ENCODE peak calls at places on chromosomes 4 and X, in seven cellular contexts. One of them, this sample, is unnamed.

GRCh38 chrX:63434206-63434605 is 83.1 kb upstream of the SPIN4 start:
- DNase-seq in H9: no peak
- DNase-seq in neuronal stem cell: no peak
- DNase-seq in IMR-90: no peak
- DNase-seq in mesenchymal stem cell: no peak
- DNase-seq in H1: no peak
- DNase-seq in mesendoderm: no peak
- DNase-seq in this sample: peak

GRCh38 chrX:134573683-134574035 is 84.6 kb downstream of the PLAC1 start:
- DNase-seq in H9: no peak
- DNase-seq in neuronal stem cell: no peak
- DNase-seq in IMR-90: no peak
- DNase-seq in mesenchymal stem cell: no peak
- DNase-seq in H1: no peak
- DNase-seq in mesendoderm: no peak
- DNase-seq in this sample: no peak

GRCh38 chrX:136497556-136498048 is at the start of gene HTATSF1:
- DNase-seq in H9: no peak
- DNase-seq in neuronal stem cell: peak
- DNase-seq in IMR-90: no peak
- DNase-seq in mesenchymal stem cell: no peak
- DNase-seq in H1: no peak
- DNase-seq in mesendoderm: no peak
- DNase-seq in this sample: no peak

GRCh38 chr4:1628892-1629703 is 55.0 kb downstream of the FAM53A start:
- DNase-seq in H9: peak
- DNase-seq in neuronal stem cell: peak
- DNase-seq in IMR-90: peak
- DNase-seq in mesenchymal stem cell: peak
- DNase-seq in H1: no peak
- DNase-seq in mesendoderm: peak
- DNase-seq in this sample: peak

GRCh38 chr4:67754288-67754687 is at the start of gene GNRHR:
- DNase-seq in H9: no peak
- DNase-seq in neuronal stem cell: no peak
- DNase-seq in IMR-90: no peak
- DNase-seq in mesenchymal stem cell: no peak
- DNase-seq in H1: no peak
- DNase-seq in mesendoderm: no peak
- DNase-seq in this sample: no peak

GRCh38 chr4:125432078-125432477 is 117.3 kb downstream of the FAT4 start:
- DNase-seq in H9: peak
- DNase-seq in neuronal stem cell: peak
- DNase-seq in IMR-90: peak
- DNase-seq in mesenchymal stem cell: peak
- DNase-seq in H1: peak
- DNase-seq in mesendoderm: peak
- DNase-seq in this sample: no peak

GRCh38 chr4:174012135-174012923 is 271.1 kb downstream of the FBXO8 start:
- DNase-seq in H9: no peak
- DNase-seq in neuronal stem cell: no peak
- DNase-seq in IMR-90: no peak
- DNase-seq in mesenchymal stem cell: peak
- DNase-seq in H1: no peak
- DNase-seq in mesendoderm: no peak
- DNase-seq in this sample: no peak

GRCh38 chr4:150402968-150403367 is 179.0 kb upstream of the MAB21L2 start:
- DNase-seq in H9: no peak
- DNase-seq in neuronal stem cell: no peak
- DNase-seq in IMR-90: peak
- DNase-seq in mesenchymal stem cell: no peak
- DNase-seq in H1: no peak
- DNase-seq in mesendoderm: no peak
- DNase-seq in this sample: no peak

GRCh38 chrX:150934453-150934852 is 36.0 kb upstream of the CD99L2 start:
- DNase-seq in H9: peak
- DNase-seq in neuronal stem cell: no peak
- DNase-seq in IMR-90: peak
- DNase-seq in mesenchymal stem cell: no peak
- DNase-seq in H1: no peak
- DNase-seq in mesendoderm: peak
- DNase-seq in this sample: no peak

GRCh38 chr4:166733686-166734085 is 500.6 kb downstream of the SPOCK3 start:
- DNase-seq in H9: no peak
- DNase-seq in neuronal stem cell: no peak
- DNase-seq in IMR-90: no peak
- DNase-seq in mesenchymal stem cell: no peak
- DNase-seq in H1: no peak
- DNase-seq in mesendoderm: no peak
- DNase-seq in this sample: no peak

GRCh38 chrX:101057095-101057714 is 5.3 kb upstream of the TRMT2B start:
- DNase-seq in H9: no peak
- DNase-seq in neuronal stem cell: no peak
- DNase-seq in IMR-90: peak
- DNase-seq in mesenchymal stem cell: no peak
- DNase-seq in H1: no peak
- DNase-seq in mesendoderm: no peak
- DNase-seq in this sample: no peak

GRCh38 chr4:1172971-1173757 is 781 bp upstream of the SPON2 start:
- DNase-seq in H9: peak
- DNase-seq in neuronal stem cell: no peak
- DNase-seq in IMR-90: peak
- DNase-seq in mesenchymal stem cell: peak
- DNase-seq in H1: no peak
- DNase-seq in mesendoderm: no peak
- DNase-seq in this sample: no peak

GRCh38 chr4:76449362-76449767 is 14.3 kb downstream of the SHROOM3 start:
- DNase-seq in H9: no peak
- DNase-seq in neuronal stem cell: no peak
- DNase-seq in IMR-90: no peak
- DNase-seq in mesenchymal stem cell: no peak
- DNase-seq in H1: no peak
- DNase-seq in mesendoderm: no peak
- DNase-seq in this sample: no peak

GRCh38 chr4:125520258-125520990 is 205.7 kb downstream of the FAT4 start:
- DNase-seq in H9: no peak
- DNase-seq in neuronal stem cell: no peak
- DNase-seq in IMR-90: peak
- DNase-seq in mesenchymal stem cell: peak
- DNase-seq in H1: no peak
- DNase-seq in mesendoderm: no peak
- DNase-seq in this sample: no peak

GRCh38 chr4:10074767-10075105 is 41.9 kb downstream of the WDR1 start:
- DNase-seq in H9: no peak
- DNase-seq in neuronal stem cell: no peak
- DNase-seq in IMR-90: peak
- DNase-seq in mesenchymal stem cell: peak
- DNase-seq in H1: no peak
- DNase-seq in mesendoderm: peak
- DNase-seq in this sample: peak

GRCh38 chr4:11293866-11294265 is 134.8 kb downstream of the HS3ST1 start:
- DNase-seq in H9: no peak
- DNase-seq in neuronal stem cell: no peak
- DNase-seq in IMR-90: no peak
- DNase-seq in mesenchymal stem cell: no peak
- DNase-seq in H1: no peak
- DNase-seq in mesendoderm: no peak
- DNase-seq in this sample: peak

GRCh38 chr4:83722730-83723269 is 186.9 kb downstream of the GPAT3 start:
- DNase-seq in H9: no peak
- DNase-seq in neuronal stem cell: no peak
- DNase-seq in IMR-90: no peak
- DNase-seq in mesenchymal stem cell: no peak
- DNase-seq in H1: no peak
- DNase-seq in mesendoderm: no peak
- DNase-seq in this sample: no peak

GRCh38 chr4:74805601-74806000 is 11.3 kb upstream of the BTC start:
- DNase-seq in H9: no peak
- DNase-seq in neuronal stem cell: no peak
- DNase-seq in IMR-90: peak
- DNase-seq in mesenchymal stem cell: peak
- DNase-seq in H1: no peak
- DNase-seq in mesendoderm: peak
- DNase-seq in this sample: no peak

GRCh38 chr4:28010543-28011235 is 1150.0 kb downstream of the STIM2 start:
- DNase-seq in H9: no peak
- DNase-seq in neuronal stem cell: no peak
- DNase-seq in IMR-90: peak
- DNase-seq in mesenchymal stem cell: no peak
- DNase-seq in H1: no peak
- DNase-seq in mesendoderm: no peak
- DNase-seq in this sample: peak

GRCh38 chr4:72701987-72702819 is 133.2 kb upstream of the ADAMTS3 start:
- DNase-seq in H9: no peak
- DNase-seq in neuronal stem cell: peak
- DNase-seq in IMR-90: peak
- DNase-seq in mesenchymal stem cell: peak
- DNase-seq in H1: no peak
- DNase-seq in mesendoderm: peak
- DNase-seq in this sample: no peak

GRCh38 chrX:15567267-15567666 is 33.5 kb downstream of the ACE2 start:
- DNase-seq in H9: no peak
- DNase-seq in neuronal stem cell: no peak
- DNase-seq in IMR-90: no peak
- DNase-seq in mesenchymal stem cell: no peak
- DNase-seq in H1: no peak
- DNase-seq in mesendoderm: no peak
- DNase-seq in this sample: no peak

GRCh38 chrX:151393514-151393913 is 3.5 kb upstream of the VMA21 start:
- DNase-seq in H9: peak
- DNase-seq in neuronal stem cell: peak
- DNase-seq in IMR-90: no peak
- DNase-seq in mesenchymal stem cell: no peak
- DNase-seq in H1: no peak
- DNase-seq in mesendoderm: peak
- DNase-seq in this sample: peak

GRCh38 chrX:70172226-70172625 is 5.1 kb upstream of the DGAT2L6 start:
- DNase-seq in H9: no peak
- DNase-seq in neuronal stem cell: no peak
- DNase-seq in IMR-90: peak
- DNase-seq in mesenchymal stem cell: no peak
- DNase-seq in H1: no peak
- DNase-seq in mesendoderm: no peak
- DNase-seq in this sample: no peak

GRCh38 chrX:70171636-70172035 is 5.6 kb upstream of the DGAT2L6 start:
- DNase-seq in H9: no peak
- DNase-seq in neuronal stem cell: no peak
- DNase-seq in IMR-90: peak
- DNase-seq in mesenchymal stem cell: no peak
- DNase-seq in H1: no peak
- DNase-seq in mesendoderm: peak
- DNase-seq in this sample: no peak

GRCh38 chrX:70168238-70169188 is 8.8 kb upstream of the DGAT2L6 start:
- DNase-seq in H9: peak
- DNase-seq in neuronal stem cell: no peak
- DNase-seq in IMR-90: peak
- DNase-seq in mesenchymal stem cell: peak
- DNase-seq in H1: peak
- DNase-seq in mesendoderm: peak
- DNase-seq in this sample: peak

GRCh38 chrX:70166601-70167590 is 10.4 kb upstream of the DGAT2L6 start:
- DNase-seq in H9: no peak
- DNase-seq in neuronal stem cell: no peak
- DNase-seq in IMR-90: peak
- DNase-seq in mesenchymal stem cell: peak
- DNase-seq in H1: no peak
- DNase-seq in mesendoderm: peak
- DNase-seq in this sample: no peak

GRCh38 chrX:70169281-70169680 is 8.0 kb upstream of the DGAT2L6 start:
- DNase-seq in H9: no peak
- DNase-seq in neuronal stem cell: no peak
- DNase-seq in IMR-90: no peak
- DNase-seq in mesenchymal stem cell: no peak
- DNase-seq in H1: no peak
- DNase-seq in mesendoderm: no peak
- DNase-seq in this sample: no peak
- H3K18ac ChIP-seq in H9: no peak
- H3K18ac ChIP-seq in neuronal stem cell: no peak
- H3K18ac ChIP-seq in IMR-90: peak
- H3K18ac ChIP-seq in mesenchymal stem cell: peak
- H3K18ac ChIP-seq in H1: peak
- H3K18ac ChIP-seq in mesendoderm: no peak
- H3K18ac ChIP-seq in this sample: no peak

GRCh38 chr4:25307596-25307995 is 5.0 kb upstream of the ZCCHC4 start:
- DNase-seq in H9: no peak
- DNase-seq in neuronal stem cell: no peak
- DNase-seq in IMR-90: no peak
- DNase-seq in mesenchymal stem cell: no peak
- DNase-seq in H1: no peak
- DNase-seq in mesendoderm: no peak
- DNase-seq in this sample: no peak
- H3K4me2 ChIP-seq in H9: no peak
- H3K4me2 ChIP-seq in neuronal stem cell: no peak
- H3K4me2 ChIP-seq in IMR-90: no peak
- H3K4me2 ChIP-seq in mesenchymal stem cell: no peak
- H3K4me2 ChIP-seq in H1: no peak
- H3K4me2 ChIP-seq in mesendoderm: no peak
- H3K4me2 ChIP-seq in this sample: no peak

DNA sequence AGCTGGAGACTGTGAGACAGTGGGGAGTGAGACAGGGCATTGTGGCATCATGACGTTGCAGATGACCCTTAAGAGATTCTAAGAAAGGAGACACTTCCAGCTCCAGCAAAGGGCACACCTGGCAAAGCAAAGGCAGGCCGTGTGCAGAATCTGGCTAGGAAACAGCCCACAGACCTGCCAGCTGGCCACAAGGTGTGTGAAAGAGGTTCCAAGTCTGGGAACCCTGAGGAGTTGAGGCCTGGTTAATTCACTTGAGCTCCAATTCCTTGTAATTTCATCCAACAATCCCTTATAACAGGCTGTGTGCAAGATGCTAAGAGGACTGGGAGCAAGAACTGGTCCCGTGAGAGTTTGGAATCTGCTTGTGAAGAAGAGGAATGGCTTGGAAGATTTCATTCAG is 72.8 kb upstream of the FAM9A start:
- DNase-seq in H9: no peak
- DNase-seq in neuronal stem cell: no peak
- DNase-seq in IMR-90: no peak
- DNase-seq in mesenchymal stem cell: no peak
- DNase-seq in H1: no peak
- DNase-seq in mesendoderm: no peak
- DNase-seq in this sample: no peak
- H2AK5ac ChIP-seq in H9: no peak
- H2AK5ac ChIP-seq in neuronal stem cell: no peak
- H2AK5ac ChIP-seq in IMR-90: no peak
- H2AK5ac ChIP-seq in mesenchymal stem cell: no peak
- H2AK5ac ChIP-seq in H1: no peak
- H2AK5ac ChIP-seq in mesendoderm: no peak
- H2AK5ac ChIP-seq in this sample: no peak

GRCh38 chr4:140557831-140558435 is 10.8 kb downstream of the UCP1 start:
- DNase-seq in H9: no peak
- DNase-seq in neuronal stem cell: no peak
- DNase-seq in IMR-90: peak
- DNase-seq in mesenchymal stem cell: no peak
- DNase-seq in H1: no peak
- DNase-seq in mesendoderm: peak
- DNase-seq in this sample: no peak

GRCh38 chr4:140556372-140557085 is 12.2 kb downstream of the UCP1 start:
- DNase-seq in H9: no peak
- DNase-seq in neuronal stem cell: no peak
- DNase-seq in IMR-90: no peak
- DNase-seq in mesenchymal stem cell: no peak
- DNase-seq in H1: no peak
- DNase-seq in mesendoderm: peak
- DNase-seq in this sample: no peak
- H3K18ac ChIP-seq in H9: no peak
- H3K18ac ChIP-seq in neuronal stem cell: no peak
- H3K18ac ChIP-seq in IMR-90: no peak
- H3K18ac ChIP-seq in mesenchymal stem cell: no peak
- H3K18ac ChIP-seq in H1: no peak
- H3K18ac ChIP-seq in mesendoderm: no peak
- H3K18ac ChIP-seq in this sample: no peak

GRCh38 chr4:118417325-118417724 is 64.5 kb upstream of the PRSS12 start:
- DNase-seq in H9: no peak
- DNase-seq in neuronal stem cell: no peak
- DNase-seq in IMR-90: peak
- DNase-seq in mesenchymal stem cell: no peak
- DNase-seq in H1: no peak
- DNase-seq in mesendoderm: no peak
- DNase-seq in this sample: no peak
- H3K4me2 ChIP-seq in H9: no peak
- H3K4me2 ChIP-seq in neuronal stem cell: no peak
- H3K4me2 ChIP-seq in IMR-90: no peak
- H3K4me2 ChIP-seq in mesenchymal stem cell: no peak
- H3K4me2 ChIP-seq in H1: no peak
- H3K4me2 ChIP-seq in mesendoderm: no peak
- H3K4me2 ChIP-seq in this sample: no peak

This sample was measured in trophoblast cell.